ENCODE peak calls at places on chromosome 15, in seven cellular contexts. O is Caki2; A is stimulated activated CD8-positive, alpha-beta memory T cell treated with anti-CD3 and anti-CD28 coated beads, Interleukin-7, amount 100 ng/mL, for 24 hours; W is stimulated activated naive CD8-positive, alpha-beta T cell treated with anti-CD3 and anti-CD28 coated beads, Interleukin-15, amount 100 ng/mL, for 72 hours; G is T-helper 2 cell; P is effector memory CD8-positive, alpha-beta T cell; M is NCI-H2029. B is an unnamed sample.

GRCh38 chr15:43792761-43793493 is 807 bp downstream of the SERF2 start:
- DNase-seq in G (peak), W (peak), A (no peak), P (no peak), O (no peak), M (no peak), B (peak)

GRCh38 chr15:90916461-90916860 is 13.4 kb downstream of the MAN2A2 start:
- DNase-seq in G (no peak), W (no peak), A (no peak), O (no peak), M (no peak), P (no peak), B (no peak)

GRCh38 chr15:85859671-85860070 is 64.9 kb upstream of the KLHL25 start:
- DNase-seq in A (no peak), O (no peak), M (no peak), G (no peak), P (no peak), W (no peak), B (no peak)

GRCh38 chr15:49715701-49716100 is 94.9 kb downstream of the DTWD1 start:
- DNase-seq in G (no peak), A (no peak), P (no peak), O (no peak), M (no peak), W (no peak), B (no peak)

GRCh38 chr15:63978511-63979226 is 67.6 kb downstream of the DAPK2 start:
- DNase-seq in W (no peak), P (no peak), A (no peak), G (no peak), M (no peak), O (no peak), B (no peak)

GRCh38 chr15:45458746-45459403 is 63.7 kb downstream of the SLC30A4 start:
- DNase-seq in G (peak), W (peak), P (peak), A (peak), M (peak), O (peak), B (peak)

GRCh38 chr15:51369451-51369761 is 28.0 kb downstream of the GLDN start:
- DNase-seq in P (no peak), A (no peak), O (no peak), W (no peak), G (no peak), M (no peak), B (peak)

GRCh38 chr15:92714071-92714456 is 58.5 kb upstream of the FAM174B start:
- DNase-seq in A (no peak), G (no peak), P (no peak), O (no peak), M (no peak), W (no peak), B (no peak)

GRCh38 chr15:76335129-76335850 is 1.3 kb upstream of the ISL2 start:
- DNase-seq in P (no peak), A (no peak), O (no peak), G (no peak), M (no peak), W (peak), B (no peak)

GRCh38 chr15:34154725-34155204 is 52.9 kb downstream of the PGBD4 start:
- DNase-seq in A (no peak), P (no peak), W (no peak), M (no peak), G (no peak), O (peak), B (peak)

GRCh38 chr15:68729789-68730201 is 90.9 kb downstream of the ANP32A start:
- DNase-seq in M (no peak), G (no peak), P (no peak), W (no peak), O (no peak), A (no peak), B (no peak)

GRCh38 chr15:40081691-40082194 is 26.9 kb downstream of the BMF start:
- DNase-seq in G (no peak), M (no peak), A (no peak), O (no peak), W (no peak), P (no peak), B (peak)

GRCh38 chr15:40770147-40770721 is 454 bp downstream of the C15orf62 start:
- DNase-seq in G (no peak), A (no peak), W (no peak), P (no peak), O (no peak), M (no peak), B (no peak)

GRCh38 chr15:57690341-57690966 is 16.1 kb upstream of the POLR2M start:
- DNase-seq in O (no peak), W (no peak), M (no peak), P (no peak), G (no peak), A (no peak), B (no peak)

GRCh38 chr15:77545058-77545457 is 87.7 kb downstream of the LINGO1 start:
- DNase-seq in G (no peak), M (no peak), P (no peak), W (no peak), A (no peak), O (no peak), B (no peak)

GRCh38 chr15:57932348-57932747 is 133.2 kb downstream of the ALDH1A2 start:
- DNase-seq in W (no peak), G (no peak), M (no peak), A (no peak), P (no peak), O (no peak), B (no peak)

GRCh38 chr15:70091649-70092461 is 5.9 kb downstream of the TLE3 start:
- DNase-seq in O (peak), W (no peak), M (peak), P (peak), A (no peak), G (peak), B (peak)

GRCh38 chr15:83398591-83398990 is 48.5 kb upstream of the SH3GL3 start:
- DNase-seq in W (no peak), O (no peak), M (no peak), G (no peak), A (no peak), P (no peak), B (no peak)

GRCh38 chr15:26866298-26867198 is at the start of gene GABRA5:
- DNase-seq in P (no peak), W (no peak), M (peak), G (no peak), O (peak), A (no peak), B (no peak)

GRCh38 chr15:90905306-90906180 is 2.4 kb downstream of the MAN2A2 start:
- DNase-seq in O (no peak), W (no peak), P (no peak), A (no peak), M (no peak), G (no peak), B (no peak)

GRCh38 chr15:42065008-42065407 is 29.4 kb downstream of the PLA2G4D start:
- DNase-seq in G (no peak), P (no peak), A (no peak), W (no peak), M (peak), O (no peak), B (no peak)

GRCh38 chr15:57559875-57560274 is 31.8 kb upstream of the MYZAP start:
- DNase-seq in P (peak), W (peak), M (no peak), G (no peak), A (peak), O (peak), B (peak)

GRCh38 chr15:48330045-48330840 is 986 bp upstream of the DUT start:
- DNase-seq in M (no peak), P (no peak), W (no peak), G (no peak), A (no peak), O (peak), B (peak)

GRCh38 chr15:101011582-101011981 is 92.4 kb downstream of the LRRK1 start:
- DNase-seq in G (no peak), A (no peak), W (no peak), O (no peak), M (no peak), P (no peak), B (no peak)